ENCODE peak calls at places on chromosomes 1 and 21, in five cellular contexts. One of them, this sample, is unnamed.

GRCh38 chr1:201696217-201696761 is 132.7 kb upstream of the IPO9 start:
- DNase-seq in stimulated activated CD8-positive, alpha-beta memory T cell treated with anti-CD3 and anti-CD28 coated beads, Interleukin-7, amount 100 ng/mL, for 4 hours: no peak
- DNase-seq in COR-L47: no peak
- DNase-seq in A549: no peak
- DNase-seq in stromal cell of bone marrow: peak; percentile 95
- DNase-seq in this sample: peak; percentile 84

GRCh38 chr1:229155472-229155871 is 115.4 kb upstream of the RAB4A start:
- DNase-seq in stimulated activated CD8-positive, alpha-beta memory T cell treated with anti-CD3 and anti-CD28 coated beads, Interleukin-7, amount 100 ng/mL, for 4 hours: no peak
- DNase-seq in stromal cell of bone marrow: no peak
- DNase-seq in COR-L47: no peak
- DNase-seq in A549: no peak
- DNase-seq in this sample: no peak

GRCh38 chr1:85142753-85143152 is 58.1 kb downstream of the SYDE2 start:
- DNase-seq in stimulated activated CD8-positive, alpha-beta memory T cell treated with anti-CD3 and anti-CD28 coated beads, Interleukin-7, amount 100 ng/mL, for 4 hours: no peak
- DNase-seq in A549: no peak
- DNase-seq in stromal cell of bone marrow: no peak
- DNase-seq in COR-L47: no peak
- DNase-seq in this sample: no peak

GRCh38 chr21:29335720-29336119 is 37.0 kb downstream of the BACH1 start:
- DNase-seq in COR-L47: no peak
- DNase-seq in A549: no peak
- DNase-seq in stromal cell of bone marrow: no peak
- DNase-seq in stimulated activated CD8-positive, alpha-beta memory T cell treated with anti-CD3 and anti-CD28 coated beads, Interleukin-7, amount 100 ng/mL, for 4 hours: no peak
- DNase-seq in this sample: peak; percentile 28

GRCh38 chr21:34592120-34592561 is 22.8 kb downstream of the RCAN1 start:
- DNase-seq in COR-L47: no peak
- DNase-seq in A549: no peak
- DNase-seq in stromal cell of bone marrow: no peak
- DNase-seq in stimulated activated CD8-positive, alpha-beta memory T cell treated with anti-CD3 and anti-CD28 coated beads, Interleukin-7, amount 100 ng/mL, for 4 hours: no peak
- DNase-seq in this sample: no peak

GRCh38 chr1:56666112-56666608 is 21.0 kb downstream of the PRKAA2 start:
- DNase-seq in stromal cell of bone marrow: no peak
- DNase-seq in stimulated activated CD8-positive, alpha-beta memory T cell treated with anti-CD3 and anti-CD28 coated beads, Interleukin-7, amount 100 ng/mL, for 4 hours: no peak
- DNase-seq in COR-L47: no peak
- DNase-seq in A549: no peak
- DNase-seq in this sample: no peak

GRCh38 chr1:231134624-231135023 is 27.2 kb upstream of the TRIM67 start:
- DNase-seq in stromal cell of bone marrow: no peak
- DNase-seq in A549: no peak
- DNase-seq in stimulated activated CD8-positive, alpha-beta memory T cell treated with anti-CD3 and anti-CD28 coated beads, Interleukin-7, amount 100 ng/mL, for 4 hours: no peak
- DNase-seq in COR-L47: no peak
- DNase-seq in this sample: peak; percentile 59

GRCh38 chr1:125065821-125066180 is 3881.0 kb downstream of the SRGAP2C start:
- DNase-seq in stimulated activated CD8-positive, alpha-beta memory T cell treated with anti-CD3 and anti-CD28 coated beads, Interleukin-7, amount 100 ng/mL, for 4 hours: no peak
- DNase-seq in COR-L47: no peak
- DNase-seq in stromal cell of bone marrow: no peak
- DNase-seq in A549: no peak
- DNase-seq in this sample: no peak

GRCh38 chr1:57468661-57469523 is 45.0 kb upstream of the DAB1 start:
- DNase-seq in COR-L47: no peak
- DNase-seq in A549: no peak
- DNase-seq in stromal cell of bone marrow: no peak
- DNase-seq in stimulated activated CD8-positive, alpha-beta memory T cell treated with anti-CD3 and anti-CD28 coated beads, Interleukin-7, amount 100 ng/mL, for 4 hours: no peak
- DNase-seq in this sample: no peak

GRCh38 chr1:108584320-108584968 is 24.5 kb downstream of the EEIG2 start:
- DNase-seq in stromal cell of bone marrow: no peak
- DNase-seq in A549: no peak
- DNase-seq in stimulated activated CD8-positive, alpha-beta memory T cell treated with anti-CD3 and anti-CD28 coated beads, Interleukin-7, amount 100 ng/mL, for 4 hours: no peak
- DNase-seq in COR-L47: no peak
- DNase-seq in this sample: no peak

GRCh38 chr1:14626869-14627607 is 28.6 kb downstream of the KAZN start:
- DNase-seq in stimulated activated CD8-positive, alpha-beta memory T cell treated with anti-CD3 and anti-CD28 coated beads, Interleukin-7, amount 100 ng/mL, for 4 hours: no peak
- DNase-seq in A549: no peak
- DNase-seq in COR-L47: no peak
- DNase-seq in stromal cell of bone marrow: no peak
- DNase-seq in this sample: no peak

GRCh38 chr1:7521803-7522202 is 249.3 kb upstream of the VAMP3 start:
- DNase-seq in COR-L47: no peak
- DNase-seq in stromal cell of bone marrow: peak; percentile 20
- DNase-seq in stimulated activated CD8-positive, alpha-beta memory T cell treated with anti-CD3 and anti-CD28 coated beads, Interleukin-7, amount 100 ng/mL, for 4 hours: no peak
- DNase-seq in A549: no peak
- DNase-seq in this sample: no peak

GRCh38 chr1:19089524-19089923 is 120.5 kb downstream of the UBR4 start:
- DNase-seq in A549: no peak
- DNase-seq in COR-L47: no peak
- DNase-seq in stimulated activated CD8-positive, alpha-beta memory T cell treated with anti-CD3 and anti-CD28 coated beads, Interleukin-7, amount 100 ng/mL, for 4 hours: no peak
- DNase-seq in stromal cell of bone marrow: no peak
- DNase-seq in this sample: no peak

GRCh38 chr1:26391450-26391849 is 18.9 kb upstream of the ZNF683 start:
- DNase-seq in A549: peak; percentile 68
- DNase-seq in stimulated activated CD8-positive, alpha-beta memory T cell treated with anti-CD3 and anti-CD28 coated beads, Interleukin-7, amount 100 ng/mL, for 4 hours: peak; percentile 19
- DNase-seq in stromal cell of bone marrow: peak; percentile 46
- DNase-seq in COR-L47: no peak
- DNase-seq in this sample: no peak

GRCh38 chr1:201503397-201504176 is 3.3 kb downstream of the CSRP1 start:
- DNase-seq in COR-L47: peak; percentile 49
- DNase-seq in stimulated activated CD8-positive, alpha-beta memory T cell treated with anti-CD3 and anti-CD28 coated beads, Interleukin-7, amount 100 ng/mL, for 4 hours: no peak
- DNase-seq in stromal cell of bone marrow: peak; percentile 87
- DNase-seq in A549: peak; percentile 75
- DNase-seq in this sample: peak; percentile 87

GRCh38 chr21:35256468-35256988 is 207.4 kb upstream of the RUNX1 start:
- DNase-seq in A549: peak; percentile 58
- DNase-seq in stimulated activated CD8-positive, alpha-beta memory T cell treated with anti-CD3 and anti-CD28 coated beads, Interleukin-7, amount 100 ng/mL, for 4 hours: no peak
- DNase-seq in stromal cell of bone marrow: peak; percentile 97
- DNase-seq in COR-L47: peak; percentile 64
- DNase-seq in this sample: peak; percentile 94

GRCh38 chr1:62989497-62989896 is 205.6 kb downstream of the ATG4C start:
- DNase-seq in stromal cell of bone marrow: no peak
- DNase-seq in stimulated activated CD8-positive, alpha-beta memory T cell treated with anti-CD3 and anti-CD28 coated beads, Interleukin-7, amount 100 ng/mL, for 4 hours: no peak
- DNase-seq in A549: no peak
- DNase-seq in COR-L47: peak; percentile 1
- DNase-seq in this sample: no peak

GRCh38 chr1:176501596-176501995 is 38.6 kb downstream of the PAPPA2 start:
- DNase-seq in A549: no peak
- DNase-seq in stimulated activated CD8-positive, alpha-beta memory T cell treated with anti-CD3 and anti-CD28 coated beads, Interleukin-7, amount 100 ng/mL, for 4 hours: no peak
- DNase-seq in COR-L47: no peak
- DNase-seq in stromal cell of bone marrow: no peak
- DNase-seq in this sample: no peak

GRCh38 chr1:185045793-185046441 is 559 bp downstream of the RNF2 start:
- DNase-seq in stimulated activated CD8-positive, alpha-beta memory T cell treated with anti-CD3 and anti-CD28 coated beads, Interleukin-7, amount 100 ng/mL, for 4 hours: no peak
- DNase-seq in A549: peak; percentile 44
- DNase-seq in COR-L47: peak; percentile 19
- DNase-seq in stromal cell of bone marrow: no peak
- DNase-seq in this sample: peak; percentile 60

GRCh38 chr21:41032536-41032935 is 135.4 kb upstream of the BACE2 start:
- DNase-seq in A549: no peak
- DNase-seq in stromal cell of bone marrow: no peak
- DNase-seq in stimulated activated CD8-positive, alpha-beta memory T cell treated with anti-CD3 and anti-CD28 coated beads, Interleukin-7, amount 100 ng/mL, for 4 hours: no peak
- DNase-seq in COR-L47: no peak
- DNase-seq in this sample: no peak

GRCh38 chr1:82515650-82516049 is 714.9 kb downstream of the ADGRL2 start:
- DNase-seq in A549: no peak
- DNase-seq in stromal cell of bone marrow: no peak
- DNase-seq in stimulated activated CD8-positive, alpha-beta memory T cell treated with anti-CD3 and anti-CD28 coated beads, Interleukin-7, amount 100 ng/mL, for 4 hours: no peak
- DNase-seq in COR-L47: no peak
- DNase-seq in this sample: no peak